ENCODE peak calls at places on chromosomes 16 and 17, in four cellular contexts. One of them, this sample, is unnamed.

GRCh38 chr17:61816538-61816937 is 46.8 kb downstream of the BRIP1 start:
- DNase-seq in H1: no peak
- DNase-seq in K562: no peak
- DNase-seq in GM12878: no peak
- DNase-seq in this sample: no peak

GRCh38 chr16:50263060-50263909 is 3.1 kb upstream of the ADCY7 start:
- DNase-seq in H1: peak
- DNase-seq in K562: peak
- DNase-seq in GM12878: no peak
- DNase-seq in this sample: no peak

GRCh38 chr17:2084766-2085647 is 30.1 kb downstream of the HIC1 start:
- DNase-seq in H1: no peak
- DNase-seq in K562: no peak
- DNase-seq in GM12878: no peak
- DNase-seq in this sample: peak

GRCh38 chr16:22356930-22357634 is 17.3 kb downstream of the CDR2 start:
- DNase-seq in H1: no peak
- DNase-seq in K562: no peak
- DNase-seq in GM12878: peak
- DNase-seq in this sample: no peak

GRCh38 chr17:73639926-73640325 is 4.3 kb downstream of the SDK2 start:
- DNase-seq in H1: no peak
- DNase-seq in K562: no peak
- DNase-seq in GM12878: no peak
- DNase-seq in this sample: peak

GRCh38 chr17:76280650-76281049 is 15.5 kb downstream of the UBALD2 start:
- DNase-seq in H1: no peak
- DNase-seq in K562: no peak
- DNase-seq in GM12878: no peak
- DNase-seq in this sample: no peak

GRCh38 chr17:17506893-17507464 is 10.8 kb upstream of the RASD1 start:
- DNase-seq in H1: no peak
- DNase-seq in K562: no peak
- DNase-seq in GM12878: no peak
- DNase-seq in this sample: no peak

GRCh38 chr16:57781741-57782606 is 20.3 kb downstream of the KIFC3 start:
- DNase-seq in H1: no peak
- DNase-seq in K562: no peak
- DNase-seq in GM12878: no peak
- DNase-seq in this sample: peak

DNA sequence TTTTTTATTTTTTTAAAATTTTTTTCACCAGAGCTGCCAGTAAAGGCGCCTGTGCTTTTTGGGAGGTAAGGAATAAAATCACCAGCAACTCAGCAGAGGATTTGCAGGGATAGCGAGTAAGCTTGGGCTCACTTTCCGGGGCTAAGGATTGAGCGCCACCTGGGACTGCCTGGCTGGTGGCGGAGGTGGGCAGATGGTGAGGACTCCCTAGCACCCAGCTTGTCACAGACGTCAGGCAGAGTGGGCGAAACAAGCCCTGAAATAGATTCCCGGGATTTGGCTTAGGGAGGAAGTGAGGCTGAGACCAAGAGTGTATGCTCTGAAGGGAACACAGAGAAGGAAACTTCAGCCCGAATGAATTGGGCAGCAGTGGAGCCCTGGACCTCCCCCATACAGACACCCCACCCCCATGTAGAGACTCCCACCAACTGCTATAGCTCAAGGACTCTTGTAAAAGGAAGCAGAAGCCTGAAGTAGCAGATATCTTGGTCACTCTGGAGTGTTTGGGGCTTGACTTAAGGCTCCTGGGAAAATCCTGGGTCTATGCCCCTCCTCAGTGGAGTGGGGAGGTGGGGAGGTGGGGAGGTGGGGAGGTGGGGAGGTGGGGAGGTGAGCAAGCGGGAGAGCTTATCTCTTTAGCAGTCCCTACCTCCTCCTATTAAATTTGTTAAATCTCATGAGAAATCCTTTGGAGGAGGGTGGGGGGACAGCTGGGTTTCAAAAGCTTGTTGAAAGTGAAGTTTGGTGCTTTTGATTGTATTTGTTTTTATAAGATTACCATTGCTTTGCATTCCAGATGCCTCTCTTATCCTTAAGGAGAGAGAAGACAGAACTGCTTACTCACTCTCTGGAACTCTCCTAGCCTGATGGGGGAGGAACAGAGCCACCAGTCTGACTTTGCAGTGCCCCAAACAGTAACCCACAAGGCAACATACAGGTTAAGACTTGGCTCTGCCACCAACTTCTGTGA is 8.2 kb downstream of the ARL4D start:
- DNase-seq in H1: no peak
- DNase-seq in K562: no peak
- DNase-seq in GM12878: no peak
- DNase-seq in this sample: no peak
- TF ChIP-seq JUND in H1: no peak
- TF ChIP-seq JUND in K562: no peak
- TF ChIP-seq JUND in GM12878: no peak
- TF ChIP-seq JUND in this sample: no peak

DNA sequence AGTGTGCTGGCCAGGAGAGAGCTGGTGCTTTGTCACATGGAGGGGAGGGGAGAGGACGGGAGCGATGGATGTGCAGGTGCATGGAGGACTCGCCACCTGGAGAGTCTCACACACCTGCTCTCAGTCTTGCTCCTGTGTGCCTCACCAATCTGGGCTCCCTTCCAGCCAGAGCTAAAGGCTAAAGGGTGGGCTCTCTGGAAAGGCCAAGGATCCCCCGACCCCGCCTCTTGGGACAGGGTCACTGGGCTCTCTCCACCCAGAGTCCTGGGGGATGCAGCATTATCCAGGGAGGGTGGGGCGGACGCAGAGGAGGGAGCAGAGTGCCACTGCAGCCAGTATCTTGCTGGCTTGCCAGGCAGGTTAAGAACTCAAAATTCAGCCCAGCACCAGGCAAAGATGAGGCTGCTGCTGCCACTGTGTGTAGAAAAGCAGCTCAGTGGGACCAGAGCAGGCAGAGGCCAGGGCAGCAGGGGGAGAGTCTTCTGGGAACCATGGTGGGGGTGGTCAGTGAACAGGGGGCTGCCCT is 5.4 kb upstream of the STAT5B start:
- DNase-seq in H1: no peak
- DNase-seq in K562: no peak
- DNase-seq in GM12878: no peak
- DNase-seq in this sample: no peak
- TF ChIP-seq CHD2 in H1: no peak
- TF ChIP-seq CHD2 in K562: no peak
- TF ChIP-seq CHD2 in GM12878: no peak
- TF ChIP-seq CHD2 in this sample: no peak

DNA sequence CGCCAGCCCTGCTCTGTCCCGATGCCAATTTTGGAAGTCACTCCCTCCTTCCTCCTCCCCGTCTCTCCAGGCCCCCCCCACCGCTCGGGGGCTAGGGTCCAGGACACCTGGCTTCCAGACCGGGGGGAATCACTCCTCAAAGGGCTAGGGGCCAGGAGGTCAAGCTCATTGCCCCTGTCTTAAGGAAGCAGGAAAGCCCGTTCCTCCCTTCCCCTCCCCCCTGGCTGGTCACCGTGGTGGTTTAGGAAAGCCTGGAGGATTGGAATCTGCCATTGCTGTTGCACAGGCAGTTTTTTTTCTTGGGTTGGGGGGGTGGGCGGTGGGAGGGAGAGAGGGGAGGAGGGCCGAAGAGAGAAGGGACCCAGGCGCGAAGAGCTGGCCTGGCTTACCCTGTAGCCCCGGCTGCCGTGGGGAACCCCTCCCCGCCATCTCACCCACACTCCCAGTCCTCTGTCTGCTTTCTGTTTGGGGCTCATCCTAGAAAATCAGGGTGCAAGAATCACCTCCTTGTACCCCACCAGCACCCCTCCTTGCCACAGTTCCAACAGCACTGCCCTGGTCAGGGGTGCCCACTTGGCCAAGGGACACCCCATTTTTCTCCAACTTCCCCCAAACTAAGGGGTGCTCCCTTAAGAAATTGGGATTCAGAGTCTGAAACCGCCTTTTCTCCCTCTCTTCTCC is 2.9 kb upstream of the BCL6B start:
- DNase-seq in H1: peak
- DNase-seq in K562: no peak
- DNase-seq in GM12878: no peak
- DNase-seq in this sample: no peak
- TF ChIP-seq ATF2 in H1: no peak
- TF ChIP-seq ATF2 in K562: no peak
- TF ChIP-seq ATF2 in GM12878: no peak
- TF ChIP-seq ATF2 in this sample: no peak

DNA sequence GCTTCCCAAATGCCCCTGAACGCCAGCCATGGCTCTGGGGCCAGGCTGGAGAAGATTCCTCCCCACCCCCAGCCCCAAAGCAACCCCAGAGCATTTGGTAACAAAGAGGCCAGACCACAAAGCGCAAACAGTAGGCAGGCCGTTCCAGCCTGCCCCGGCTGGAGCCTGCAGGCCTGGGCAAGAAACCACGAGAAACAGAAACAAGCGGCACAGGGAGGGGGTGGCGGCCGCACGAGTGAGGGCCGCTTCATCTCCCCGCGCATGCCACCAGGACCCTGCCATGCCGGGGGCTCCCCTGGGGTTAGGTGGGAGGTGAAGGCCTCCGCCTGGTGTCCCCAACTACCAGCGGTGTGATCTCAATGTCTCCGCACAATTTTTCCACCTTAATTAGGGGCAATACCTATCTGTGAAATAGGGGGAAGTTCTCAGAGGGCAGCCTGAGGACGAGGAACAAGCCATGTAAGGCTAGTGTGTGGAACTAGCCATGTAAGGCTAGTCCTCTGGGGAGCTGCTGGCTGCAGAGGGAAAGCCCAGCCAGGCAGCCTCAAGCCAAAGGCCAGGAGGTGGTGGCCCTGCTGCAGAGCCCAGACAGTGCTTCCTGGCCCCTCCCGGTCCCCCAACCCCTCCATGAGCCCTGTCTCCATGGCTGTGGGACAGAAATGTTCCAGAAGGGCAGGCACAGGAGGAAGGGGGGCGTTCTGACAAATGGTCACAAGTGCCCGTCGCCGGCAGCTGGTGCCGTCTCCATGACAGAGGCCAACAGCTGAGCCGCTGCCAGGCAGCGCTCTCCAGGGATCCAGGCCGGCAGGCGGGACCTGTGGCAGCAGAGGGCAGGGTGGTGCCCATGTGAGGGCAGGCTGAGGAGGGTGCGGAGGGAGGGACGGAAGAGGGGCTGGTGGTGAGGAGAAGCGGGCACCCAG is 14.5 kb upstream of the MTSS2 start:
- DNase-seq in H1: no peak
- DNase-seq in K562: no peak
- DNase-seq in GM12878: no peak
- DNase-seq in this sample: no peak
- TF ChIP-seq JUND in H1: no peak
- TF ChIP-seq JUND in K562: no peak
- TF ChIP-seq JUND in GM12878: no peak
- TF ChIP-seq JUND in this sample: no peak

GRCh38 chr17:59451706-59452105 is 113.7 kb upstream of the DHX40 start:
- DNase-seq in H1: no peak
- DNase-seq in K562: no peak
- DNase-seq in GM12878: no peak
- DNase-seq in this sample: no peak
- TF ChIP-seq CHD2 in H1: no peak
- TF ChIP-seq CHD2 in K562: no peak
- TF ChIP-seq CHD2 in GM12878: no peak
- TF ChIP-seq CHD2 in this sample: no peak

DNA sequence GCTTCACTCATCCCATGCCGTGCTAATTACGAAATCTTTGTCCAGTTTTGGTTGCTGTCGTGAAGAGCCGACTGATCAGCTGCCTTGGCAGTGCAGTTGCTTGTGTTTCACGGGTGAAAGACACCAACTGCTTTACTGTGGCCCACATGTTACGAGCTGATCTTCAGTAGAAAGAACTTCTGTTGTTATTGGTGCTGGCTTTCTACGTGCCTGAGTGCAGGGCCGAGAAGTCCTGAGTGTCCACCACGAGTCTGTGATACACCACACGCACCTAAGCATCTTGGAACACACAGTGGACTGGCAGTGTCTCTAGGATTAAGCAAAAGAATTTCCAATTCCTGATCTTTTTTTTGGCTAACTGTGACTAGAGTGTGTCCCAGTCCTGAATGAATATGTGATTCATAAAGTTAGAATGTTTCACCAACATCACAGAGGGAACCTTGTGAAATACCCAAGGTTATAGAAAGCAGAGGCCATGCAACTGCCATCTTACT is 70.4 kb upstream of the CLEC18A start:
- DNase-seq in H1: no peak
- DNase-seq in K562: no peak
- DNase-seq in GM12878: no peak
- DNase-seq in this sample: no peak
- TF ChIP-seq ATF2 in H1: no peak
- TF ChIP-seq ATF2 in K562: no peak
- TF ChIP-seq ATF2 in GM12878: no peak
- TF ChIP-seq ATF2 in this sample: no peak

This sample was measured in HepG2.